ENCODE peak calls at places on chromosomes 16 and 17, in seven cellular contexts. R is astrocyte of the cerebellum, G is LNCaP clone FGC, Q is MM.1S, B is GM12865, D is left ventricle myocardium inferior, F is stomach. U is an unnamed sample.
A peak's percentile ranks its signal among the peaks of the same experiment; 100 is the strongest.

GRCh38 chr16:48963306-48963705 is 318.3 kb downstream of the CBLN1 start:
- DNase-seq in F (no peak), Q (no peak), R (no peak), G (no peak), D (no peak), B (no peak), U (no peak)

GRCh38 chr16:8951447-8952280 is 12.0 kb downstream of the USP7 start:
- DNase-seq in F (no peak), G (no peak), B (no peak), Q (peak; percentile 45), R (no peak), D (no peak), U (no peak)

GRCh38 chr17:36777118-36777517 is 160.2 kb upstream of the LHX1 start:
- DNase-seq in D (no peak), B (no peak), F (no peak), G (peak; percentile 14), Q (no peak), R (peak; percentile 2), U (no peak)

GRCh38 chr17:45935710-45936509 is 41.6 kb downstream of the MAPT start:
- DNase-seq in F (no peak), G (no peak), Q (no peak), B (no peak), D (no peak), R (no peak), U (no peak)

GRCh38 chr17:8465381-8466158 is 29.9 kb downstream of the NDEL1 start:
- DNase-seq in R (no peak), Q (no peak), G (no peak), D (no peak), B (no peak), F (no peak), U (no peak)

GRCh38 chr16:1488054-1488601 is 616 bp downstream of the PTX4 start:
- DNase-seq in R (no peak), G (no peak), Q (no peak), F (no peak), B (no peak), D (no peak), U (no peak)

GRCh38 chr17:81064746-81065475 is 30.0 kb downstream of the BAIAP2 start:
- DNase-seq in R (no peak), G (no peak), B (no peak), D (no peak), F (peak; percentile 64), Q (no peak), U (no peak)

GRCh38 chr16:66581246-66581952 is 2.1 kb downstream of the CMTM2 start:
- DNase-seq in B (no peak), D (no peak), G (no peak), R (no peak), F (no peak), Q (no peak), U (peak; percentile 25)

GRCh38 chr16:1258906-1259759 is 3.3 kb downstream of the TPSD1 start:
- DNase-seq in Q (no peak), D (no peak), B (no peak), R (no peak), G (no peak), F (no peak), U (no peak)

GRCh38 chr17:73686961-73687360 is 42.7 kb upstream of the SDK2 start:
- DNase-seq in F (no peak), G (no peak), B (no peak), R (no peak), Q (no peak), D (no peak), U (no peak)

GRCh38 chr17:63844293-63844672 is 1.8 kb upstream of the SMARCD2 start:
- DNase-seq in R (no peak), G (no peak), F (no peak), Q (no peak), D (no peak), B (no peak), U (no peak)

GRCh38 chr17:54505404-54505803 is 395.2 kb upstream of the TOM1L1 start:
- DNase-seq in R (no peak), Q (no peak), G (no peak), F (no peak), D (no peak), B (no peak), U (no peak)

GRCh38 chr17:45411348-45412105 is 21.1 kb downstream of the ARHGAP27 start:
- DNase-seq in D (no peak), R (no peak), Q (no peak), B (no peak), G (no peak), F (no peak), U (no peak)

GRCh38 chr17:1989135-1989534 is 36.0 kb downstream of the RTN4RL1 start:
- DNase-seq in D (no peak), R (peak; percentile 43), B (no peak), F (no peak), Q (no peak), G (no peak), U (no peak)

GRCh38 chr16:57534881-57535658 is 1.3 kb downstream of the CCDC102A start:
- DNase-seq in R (no peak), Q (no peak), G (no peak), F (peak; percentile 24), D (no peak), B (no peak), U (no peak)
- H3K4me3 ChIP-seq in R (peak overlapping the region; percentile 72), Q (peak overlapping the region; percentile 96), G (peak overlapping the region; percentile 60), F (peak overlapping the region; percentile 94), D (peak overlapping the region; percentile 94), B (peak overlapping the region; percentile 85), U (peak overlapping the region; percentile 70)

DNA sequence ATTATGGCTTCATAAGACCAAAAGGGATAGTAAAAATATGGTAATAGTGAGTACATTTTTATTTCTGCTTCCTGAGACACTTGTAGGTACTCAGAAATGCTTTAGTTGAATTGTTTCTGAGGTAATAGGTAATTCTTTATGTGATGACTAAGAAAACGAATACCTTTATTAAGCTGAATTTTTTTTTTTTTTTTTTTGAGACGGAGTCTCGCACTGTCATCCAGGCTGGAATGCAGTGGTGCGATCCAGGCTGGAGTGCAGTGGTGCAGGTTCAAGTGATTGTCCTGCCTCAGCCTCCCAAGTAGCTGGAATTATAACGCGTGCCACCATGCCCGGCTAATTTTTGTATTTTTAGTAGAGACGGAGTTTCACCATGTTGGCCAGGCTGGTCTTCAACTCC is 1.9 kb downstream of the RAD51C start:
- DNase-seq in B (no peak), R (no peak), G (no peak), Q (no peak), F (no peak), D (no peak), U (no peak)
- H3K4me3 ChIP-seq in B (peak overlapping the region; percentile 86), R (no peak overlapping the region), G (no peak overlapping the region), Q (no peak overlapping the region), F (no peak overlapping the region), D (no peak overlapping the region), U (no peak overlapping the region)

DNA sequence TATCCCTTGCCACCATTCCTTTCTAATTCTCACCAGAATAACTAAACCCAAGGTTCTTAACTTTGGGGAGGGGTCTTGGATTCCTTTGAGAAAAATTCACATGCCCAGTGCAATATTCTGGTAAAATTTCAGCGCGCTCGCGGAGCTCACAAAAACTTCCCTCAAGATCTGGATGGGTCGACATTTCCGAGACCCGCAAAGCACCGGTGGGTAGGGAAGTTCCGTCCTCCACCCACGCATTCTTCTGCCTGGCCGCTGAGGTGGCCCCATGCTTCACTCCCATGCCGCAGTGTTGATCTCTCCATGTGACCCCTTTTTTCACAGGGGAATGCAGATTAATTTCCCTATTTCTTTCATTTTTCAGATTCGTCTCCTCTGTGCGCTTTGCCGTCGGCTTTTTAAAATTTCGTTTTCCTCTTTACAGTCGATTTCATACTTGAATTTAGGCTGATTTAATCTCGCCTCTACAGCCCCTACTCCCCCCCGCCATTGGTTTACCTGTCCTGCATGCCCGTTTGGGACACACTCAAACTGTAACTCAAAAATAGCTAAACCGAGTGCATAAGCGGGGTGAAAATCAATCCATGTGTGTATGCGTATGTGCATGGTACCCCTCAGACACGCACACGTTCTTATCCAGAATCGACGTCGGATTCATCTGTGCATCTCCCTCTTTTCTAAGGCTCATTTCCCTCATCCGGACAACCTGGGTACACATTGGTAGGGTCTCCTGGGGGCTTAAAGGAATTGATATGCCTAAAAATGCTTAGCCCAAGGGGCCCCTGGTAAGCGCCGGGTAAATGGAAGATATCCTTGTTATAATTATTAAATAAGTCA is 1.4 kb upstream of the SP6 start:
- DNase-seq in G (no peak), D (no peak), R (no peak), B (no peak), F (no peak), Q (no peak), U (no peak)
- H3K4me3 ChIP-seq in G (no peak overlapping the region), D (no peak overlapping the region), R (no peak overlapping the region), B (no peak overlapping the region), F (no peak overlapping the region), Q (no peak overlapping the region), U (no peak overlapping the region)

GRCh38 chr16:68731569-68732067 is 5.5 kb upstream of the CDH1 start:
- DNase-seq in R (no peak), D (no peak), F (no peak), Q (no peak), G (no peak), B (no peak), U (no peak)

GRCh38 chr16:68734782-68735181 is 2.3 kb upstream of the CDH1 start:
- DNase-seq in Q (no peak), R (no peak), F (no peak), B (no peak), G (no peak), D (no peak), U (no peak)

GRCh38 chr16:68733570-68733969 is 3.5 kb upstream of the CDH1 start:
- DNase-seq in B (no peak), G (no peak), D (no peak), R (no peak), Q (no peak), F (no peak), U (no peak)

GRCh38 chr16:68732741-68733399 is 4.2 kb upstream of the CDH1 start:
- DNase-seq in R (no peak), Q (no peak), F (no peak), B (no peak), G (no peak), D (no peak), U (no peak)

GRCh38 chr16:68732068-68732680 is 4.9 kb upstream of the CDH1 start:
- DNase-seq in B (no peak), Q (no peak), F (peak; percentile 93), D (no peak), R (no peak), G (peak; percentile 62), U (no peak)
- H3K4me3 ChIP-seq in B (no peak overlapping the region), Q (no peak overlapping the region), F (no peak overlapping the region), D (no peak overlapping the region), R (no peak overlapping the region), G (no peak overlapping the region), U (no peak overlapping the region)

DNA sequence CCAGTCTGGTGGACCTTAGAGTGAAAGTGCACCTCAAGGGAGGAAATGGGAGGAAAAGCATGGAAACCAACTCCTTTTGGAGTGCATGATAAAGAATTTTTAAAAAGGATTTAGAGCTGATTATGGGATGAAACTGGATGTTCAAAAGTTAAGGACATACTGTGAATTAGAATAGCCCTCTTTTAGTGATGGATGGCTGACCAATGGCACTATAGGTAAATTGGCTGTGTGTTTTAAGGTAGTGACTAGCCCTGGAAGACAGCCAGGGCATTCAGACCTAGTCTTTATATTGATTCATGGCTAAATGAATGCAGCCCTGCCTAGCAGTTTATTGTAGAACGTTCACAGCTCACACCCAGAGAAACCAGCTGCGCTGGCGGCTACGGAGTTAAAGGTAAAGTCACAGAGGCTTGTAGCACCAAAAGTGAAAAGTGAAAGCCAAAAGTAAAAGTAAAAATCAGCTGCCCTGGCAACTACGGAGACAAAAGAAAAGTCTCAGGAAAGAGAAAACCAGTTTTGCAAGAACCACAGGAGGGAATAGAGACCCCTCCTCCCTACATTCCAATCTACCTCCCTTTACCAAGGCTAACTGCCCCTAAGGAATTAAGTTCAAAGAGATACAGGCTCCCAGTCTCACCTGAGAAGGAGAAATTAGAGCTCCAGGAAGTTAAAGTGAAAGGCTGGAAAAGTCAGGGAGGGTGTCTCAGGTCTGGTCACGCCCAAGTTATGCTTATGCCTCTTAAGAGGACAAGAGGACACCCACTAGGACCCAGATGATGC is 21.8 kb downstream of the ACSM1 start:
- DNase-seq in B (peak; percentile 56), G (peak; percentile 79), F (peak; percentile 72), R (no peak), Q (no peak), D (no peak), U (peak; percentile 38)
- H3K4me3 ChIP-seq in B (peak overlapping the region; percentile 45), G (peak overlapping the region; percentile 47), F (peak overlapping the region; percentile 44), R (no peak overlapping the region), Q (no peak overlapping the region), D (peak overlapping the region; percentile 63), U (peak overlapping the region; percentile 47)